ENCODE peak calls at places on chromosomes 13 and 19, in seven cellular contexts. One of them, this sample, is unnamed.

GRCh38 chr19:3821156-3821555 is 35.0 kb upstream of the MATK start:
- DNase-seq in A549: peak
- DNase-seq in sigmoid colon: no peak
- DNase-seq in SK-N-SH: no peak
- DNase-seq in tibial nerve: no peak
- DNase-seq in stomach: no peak
- DNase-seq in HepG2: no peak
- DNase-seq in this sample: no peak

GRCh38 chr19:46198756-46199155 is 30.8 kb upstream of the IGFL1 start:
- DNase-seq in stomach: no peak
- DNase-seq in HepG2: no peak
- DNase-seq in SK-N-SH: no peak
- DNase-seq in sigmoid colon: no peak
- DNase-seq in A549: peak
- DNase-seq in tibial nerve: no peak
- DNase-seq in this sample: no peak

GRCh38 chr13:109840201-109840892 is 54.0 kb upstream of the IRS2 start:
- DNase-seq in A549: no peak
- DNase-seq in HepG2: no peak
- DNase-seq in tibial nerve: no peak
- DNase-seq in sigmoid colon: no peak
- DNase-seq in SK-N-SH: no peak
- DNase-seq in stomach: no peak
- DNase-seq in this sample: no peak

GRCh38 chr19:13056052-13056660 is 46.5 kb downstream of the LYL1 start:
- DNase-seq in SK-N-SH: peak
- DNase-seq in A549: no peak
- DNase-seq in sigmoid colon: peak
- DNase-seq in tibial nerve: no peak
- DNase-seq in stomach: peak
- DNase-seq in HepG2: no peak
- DNase-seq in this sample: peak

GRCh38 chr13:31394491-31394890 is 194.7 kb downstream of the B3GLCT start:
- DNase-seq in stomach: no peak
- DNase-seq in SK-N-SH: no peak
- DNase-seq in tibial nerve: no peak
- DNase-seq in sigmoid colon: no peak
- DNase-seq in A549: no peak
- DNase-seq in HepG2: no peak
- DNase-seq in this sample: no peak

GRCh38 chr19:43639507-43640423 is at the start of gene CADM4:
- DNase-seq in HepG2: no peak
- DNase-seq in SK-N-SH: peak
- DNase-seq in stomach: peak
- DNase-seq in sigmoid colon: peak
- DNase-seq in A549: no peak
- DNase-seq in tibial nerve: no peak
- DNase-seq in this sample: peak

GRCh38 chr19:29964171-29964570 is 22.1 kb downstream of the URI1 start:
- DNase-seq in sigmoid colon: no peak
- DNase-seq in SK-N-SH: no peak
- DNase-seq in stomach: no peak
- DNase-seq in tibial nerve: no peak
- DNase-seq in HepG2: no peak
- DNase-seq in A549: no peak
- DNase-seq in this sample: no peak

GRCh38 chr13:81771948-81772347 is 1431.0 kb upstream of the SPRY2 start:
- DNase-seq in stomach: no peak
- DNase-seq in A549: no peak
- DNase-seq in tibial nerve: no peak
- DNase-seq in sigmoid colon: no peak
- DNase-seq in HepG2: no peak
- DNase-seq in SK-N-SH: no peak
- DNase-seq in this sample: no peak

GRCh38 chr19:51359294-51359693 is 6.9 kb downstream of the ETFB start:
- DNase-seq in SK-N-SH: no peak
- DNase-seq in HepG2: no peak
- DNase-seq in A549: peak
- DNase-seq in stomach: no peak
- DNase-seq in sigmoid colon: no peak
- DNase-seq in tibial nerve: no peak
- DNase-seq in this sample: no peak

GRCh38 chr19:46426035-46426505 is 2.7 kb downstream of the PNMA8C start:
- DNase-seq in SK-N-SH: no peak
- DNase-seq in tibial nerve: no peak
- DNase-seq in HepG2: peak
- DNase-seq in sigmoid colon: no peak
- DNase-seq in stomach: no peak
- DNase-seq in A549: peak
- DNase-seq in this sample: no peak

GRCh38 chr13:50884270-50884669 is 25.3 kb upstream of the RNASEH2B start:
- DNase-seq in SK-N-SH: no peak
- DNase-seq in A549: no peak
- DNase-seq in tibial nerve: no peak
- DNase-seq in HepG2: no peak
- DNase-seq in stomach: no peak
- DNase-seq in sigmoid colon: no peak
- DNase-seq in this sample: no peak

GRCh38 chr13:90197722-90198121 is 1149.8 kb upstream of the MIR17HG start:
- DNase-seq in A549: no peak
- DNase-seq in tibial nerve: no peak
- DNase-seq in stomach: no peak
- DNase-seq in sigmoid colon: no peak
- DNase-seq in HepG2: no peak
- DNase-seq in SK-N-SH: no peak
- DNase-seq in this sample: no peak

DNA sequence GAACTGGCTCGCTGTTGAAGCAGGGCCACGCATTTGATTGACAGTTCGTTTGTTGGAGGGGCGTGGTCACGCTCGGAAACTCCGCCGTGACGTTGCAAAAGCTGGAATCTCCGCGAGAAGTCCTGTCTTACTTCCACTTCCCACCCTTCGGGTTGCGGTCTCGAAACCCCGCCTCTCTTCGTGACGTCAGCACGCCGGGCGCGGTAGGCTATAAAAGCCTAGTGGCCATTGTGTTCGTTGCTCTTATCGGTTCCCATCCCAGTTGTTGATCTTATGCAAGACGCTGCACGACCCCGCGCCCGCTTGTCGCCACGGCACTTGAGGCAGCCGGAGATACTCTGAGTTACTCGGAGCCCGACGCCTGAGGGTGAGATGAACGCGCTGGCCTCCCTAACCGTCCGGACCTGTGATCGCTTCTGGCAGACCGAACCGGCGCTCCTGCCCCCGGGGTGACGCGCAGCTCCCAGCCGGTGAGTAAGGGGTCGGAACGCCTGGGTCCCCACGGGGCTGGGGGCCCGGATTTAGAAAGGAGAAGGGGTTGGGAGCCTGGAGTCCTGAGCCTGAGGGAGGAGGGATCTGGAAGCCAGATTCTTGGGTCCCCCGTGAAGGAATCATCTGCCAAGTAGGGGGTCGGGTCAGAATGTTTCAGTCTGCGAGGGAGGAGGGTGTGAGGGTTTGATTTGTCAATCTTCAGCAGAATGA is at the start of gene PPP1R15A:
- DNase-seq in stomach: peak
- DNase-seq in tibial nerve: peak
- DNase-seq in SK-N-SH: peak
- DNase-seq in A549: peak
- DNase-seq in sigmoid colon: peak
- DNase-seq in HepG2: peak
- DNase-seq in this sample: peak
- TF ChIP-seq EP300 in stomach: peak
- TF ChIP-seq EP300 in tibial nerve: peak
- TF ChIP-seq EP300 in SK-N-SH: no peak
- TF ChIP-seq EP300 in A549: no peak
- TF ChIP-seq EP300 in sigmoid colon: no peak
- TF ChIP-seq EP300 in HepG2: peak
- TF ChIP-seq EP300 in this sample: peak

GRCh38 chr13:47521895-47522487 is 479.1 kb downstream of the SUCLA2 start:
- DNase-seq in stomach: no peak
- DNase-seq in SK-N-SH: no peak
- DNase-seq in tibial nerve: no peak
- DNase-seq in A549: no peak
- DNase-seq in HepG2: no peak
- DNase-seq in sigmoid colon: no peak
- DNase-seq in this sample: no peak
- TF ChIP-seq EP300 in stomach: no peak
- TF ChIP-seq EP300 in SK-N-SH: no peak
- TF ChIP-seq EP300 in tibial nerve: no peak
- TF ChIP-seq EP300 in A549: no peak
- TF ChIP-seq EP300 in HepG2: no peak
- TF ChIP-seq EP300 in sigmoid colon: no peak
- TF ChIP-seq EP300 in this sample: no peak

DNA sequence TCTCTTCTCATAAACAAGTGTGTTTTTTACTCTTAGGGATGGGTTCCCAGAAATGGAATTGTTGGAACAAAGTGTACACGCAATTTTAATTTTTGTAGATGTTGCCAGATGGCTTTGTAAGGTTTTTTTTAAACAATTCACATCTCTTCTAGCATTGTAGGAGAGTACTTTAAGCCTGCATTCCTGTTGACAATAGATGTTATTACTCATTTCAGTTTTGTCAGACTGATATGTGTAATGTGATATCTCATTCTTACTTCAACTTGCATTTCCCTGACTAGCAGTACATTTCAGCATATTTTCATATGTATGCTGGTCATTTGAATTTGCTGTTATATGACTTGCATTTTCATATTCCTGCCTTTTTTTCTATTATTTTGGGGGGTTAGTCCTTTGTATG is 186.6 kb upstream of the SLITRK6 start:
- DNase-seq in tibial nerve: no peak
- DNase-seq in sigmoid colon: no peak
- DNase-seq in SK-N-SH: no peak
- DNase-seq in HepG2: no peak
- DNase-seq in stomach: no peak
- DNase-seq in A549: no peak
- DNase-seq in this sample: no peak
- TF ChIP-seq EP300 in tibial nerve: no peak
- TF ChIP-seq EP300 in sigmoid colon: no peak
- TF ChIP-seq EP300 in SK-N-SH: no peak
- TF ChIP-seq EP300 in HepG2: no peak
- TF ChIP-seq EP300 in stomach: no peak
- TF ChIP-seq EP300 in A549: no peak
- TF ChIP-seq EP300 in this sample: no peak

GRCh38 chr13:111153977-111154332 is 38.8 kb downstream of the ARHGEF7 start:
- DNase-seq in SK-N-SH: no peak
- DNase-seq in HepG2: peak
- DNase-seq in A549: no peak
- DNase-seq in stomach: no peak
- DNase-seq in tibial nerve: no peak
- DNase-seq in sigmoid colon: peak
- DNase-seq in this sample: peak

GRCh38 chr13:111156421-111156820 is 41.3 kb downstream of the ARHGEF7 start:
- DNase-seq in tibial nerve: no peak
- DNase-seq in HepG2: no peak
- DNase-seq in stomach: no peak
- DNase-seq in A549: no peak
- DNase-seq in SK-N-SH: no peak
- DNase-seq in sigmoid colon: no peak
- DNase-seq in this sample: no peak

GRCh38 chr13:111158136-111158805 is 43.2 kb downstream of the ARHGEF7 start:
- DNase-seq in sigmoid colon: no peak
- DNase-seq in SK-N-SH: no peak
- DNase-seq in stomach: no peak
- DNase-seq in HepG2: no peak
- DNase-seq in A549: no peak
- DNase-seq in tibial nerve: no peak
- DNase-seq in this sample: no peak

GRCh38 chr13:111152836-111153235 is 37.7 kb downstream of the ARHGEF7 start:
- DNase-seq in stomach: no peak
- DNase-seq in sigmoid colon: no peak
- DNase-seq in SK-N-SH: peak
- DNase-seq in A549: no peak
- DNase-seq in tibial nerve: no peak
- DNase-seq in HepG2: peak
- DNase-seq in this sample: no peak

DNA sequence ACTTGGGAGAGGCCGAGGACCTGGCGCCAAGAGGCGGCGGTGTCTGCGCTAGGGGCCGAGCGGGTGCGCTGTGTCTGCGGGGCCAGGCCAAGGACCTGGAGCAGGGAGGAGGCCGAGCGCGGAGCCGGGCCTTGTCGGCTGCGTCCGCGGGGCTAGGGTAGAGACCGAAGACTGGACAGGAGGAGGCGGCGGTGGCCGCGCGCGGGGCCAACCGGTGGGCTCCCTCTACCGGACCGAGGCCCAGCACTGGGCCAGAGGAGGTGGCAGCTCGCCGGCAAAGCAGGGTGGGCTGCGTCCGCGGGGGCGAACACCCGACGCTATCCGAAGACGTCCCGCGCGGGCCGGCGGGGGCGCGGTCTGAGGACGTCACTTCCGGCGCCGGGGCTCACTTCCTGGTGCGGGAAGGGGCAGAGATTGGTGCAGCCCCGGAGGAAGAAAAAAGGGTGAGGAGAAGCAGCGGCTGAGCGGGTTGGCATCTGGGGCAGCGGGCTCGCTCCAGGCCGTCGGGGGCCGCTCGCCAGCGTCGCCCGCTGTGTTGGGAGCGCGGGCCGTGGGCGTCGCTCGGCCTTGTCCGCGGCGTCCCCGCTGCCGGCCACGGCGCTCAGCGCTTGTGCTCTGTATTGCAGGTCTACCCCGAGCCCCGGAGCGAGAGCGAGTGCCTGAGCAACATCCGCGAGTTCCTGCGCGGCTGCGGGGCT is 38.3 kb downstream of the ARHGEF7 start:
- DNase-seq in sigmoid colon: peak
- DNase-seq in SK-N-SH: peak
- DNase-seq in stomach: peak
- DNase-seq in A549: peak
- DNase-seq in tibial nerve: peak
- DNase-seq in HepG2: peak
- DNase-seq in this sample: peak
- TF ChIP-seq EP300 in sigmoid colon: no peak
- TF ChIP-seq EP300 in SK-N-SH: peak
- TF ChIP-seq EP300 in stomach: no peak
- TF ChIP-seq EP300 in A549: no peak
- TF ChIP-seq EP300 in tibial nerve: peak
- TF ChIP-seq EP300 in HepG2: no peak
- TF ChIP-seq EP300 in this sample: no peak

GRCh38 chr19:38374332-38375097 is at the start of gene PSMD8:
- DNase-seq in HepG2: peak
- DNase-seq in tibial nerve: peak
- DNase-seq in SK-N-SH: peak
- DNase-seq in A549: peak
- DNase-seq in sigmoid colon: peak
- DNase-seq in stomach: peak
- DNase-seq in this sample: peak
- TF ChIP-seq EP300 in HepG2: no peak
- TF ChIP-seq EP300 in tibial nerve: peak
- TF ChIP-seq EP300 in SK-N-SH: no peak
- TF ChIP-seq EP300 in A549: no peak
- TF ChIP-seq EP300 in sigmoid colon: no peak
- TF ChIP-seq EP300 in stomach: no peak
- TF ChIP-seq EP300 in this sample: peak

This sample was measured in transverse colon.